ENCODE peak calls at places on chromosomes 4 and X, in seven cellular contexts. One of them, this sample, is unnamed.

GRCh38 chrX:39957816-39958561 is 139.8 kb downstream of the BCOR start:
- DNase-seq in OCI-LY7: no peak
- DNase-seq in right atrium auricular region: no peak
- DNase-seq in naive thymus-derived CD4-positive, alpha-beta T cell: no peak
- DNase-seq in endodermal cell: no peak
- DNase-seq in neural progenitor cell: no peak
- DNase-seq in CD4-positive, alpha-beta memory T cell: no peak
- DNase-seq in this sample: no peak

GRCh38 chr4:82261063-82261462 is 112.7 kb downstream of the HNRNPD start:
- DNase-seq in OCI-LY7: no peak
- DNase-seq in right atrium auricular region: no peak
- DNase-seq in naive thymus-derived CD4-positive, alpha-beta T cell: no peak
- DNase-seq in endodermal cell: no peak
- DNase-seq in neural progenitor cell: no peak
- DNase-seq in CD4-positive, alpha-beta memory T cell: no peak
- DNase-seq in this sample: no peak

GRCh38 chr4:139299536-139299935 is 1.8 kb upstream of the NAA15 start:
- DNase-seq in OCI-LY7: no peak
- DNase-seq in right atrium auricular region: no peak
- DNase-seq in naive thymus-derived CD4-positive, alpha-beta T cell: no peak
- DNase-seq in endodermal cell: no peak
- DNase-seq in neural progenitor cell: no peak
- DNase-seq in CD4-positive, alpha-beta memory T cell: no peak
- DNase-seq in this sample: no peak

GRCh38 chr4:120731561-120731960 is 191.0 kb downstream of the PRDM5 start:
- DNase-seq in OCI-LY7: no peak
- DNase-seq in right atrium auricular region: no peak
- DNase-seq in naive thymus-derived CD4-positive, alpha-beta T cell: no peak
- DNase-seq in endodermal cell: no peak
- DNase-seq in neural progenitor cell: no peak
- DNase-seq in CD4-positive, alpha-beta memory T cell: no peak
- DNase-seq in this sample: no peak

GRCh38 chrX:133444952-133445831 is 29.9 kb upstream of the GPC4 start:
- DNase-seq in OCI-LY7: no peak
- DNase-seq in right atrium auricular region: no peak
- DNase-seq in naive thymus-derived CD4-positive, alpha-beta T cell: no peak
- DNase-seq in endodermal cell: peak; percentile 83
- DNase-seq in neural progenitor cell: peak; percentile 40
- DNase-seq in CD4-positive, alpha-beta memory T cell: no peak
- DNase-seq in this sample: peak; percentile 35

GRCh38 chrX:63754141-63754859 is 30.7 kb downstream of the ARHGEF9 start:
- DNase-seq in OCI-LY7: peak; percentile 32
- DNase-seq in right atrium auricular region: no peak
- DNase-seq in naive thymus-derived CD4-positive, alpha-beta T cell: peak; percentile 39
- DNase-seq in endodermal cell: peak; percentile 41
- DNase-seq in neural progenitor cell: no peak
- DNase-seq in CD4-positive, alpha-beta memory T cell: peak; percentile 42
- DNase-seq in this sample: no peak

GRCh38 chr4:102869569-102870227 is 906 bp downstream of the CISD2 start:
- DNase-seq in OCI-LY7: peak; percentile 13
- DNase-seq in right atrium auricular region: no peak
- DNase-seq in naive thymus-derived CD4-positive, alpha-beta T cell: no peak
- DNase-seq in endodermal cell: no peak
- DNase-seq in neural progenitor cell: no peak
- DNase-seq in CD4-positive, alpha-beta memory T cell: no peak
- DNase-seq in this sample: no peak

GRCh38 chr4:1538096-1538410 is 131.8 kb upstream of the NKX1-1 start:
- DNase-seq in OCI-LY7: no peak
- DNase-seq in right atrium auricular region: no peak
- DNase-seq in naive thymus-derived CD4-positive, alpha-beta T cell: no peak
- DNase-seq in endodermal cell: no peak
- DNase-seq in neural progenitor cell: no peak
- DNase-seq in CD4-positive, alpha-beta memory T cell: no peak
- DNase-seq in this sample: no peak

GRCh38 chrX:101223226-101223625 is 3.6 kb downstream of the DRP2 start:
- DNase-seq in OCI-LY7: no peak
- DNase-seq in right atrium auricular region: no peak
- DNase-seq in naive thymus-derived CD4-positive, alpha-beta T cell: no peak
- DNase-seq in endodermal cell: no peak
- DNase-seq in neural progenitor cell: no peak
- DNase-seq in CD4-positive, alpha-beta memory T cell: no peak
- DNase-seq in this sample: no peak

GRCh38 chr4:105306158-105306781 is 159.6 kb downstream of the TET2 start:
- DNase-seq in OCI-LY7: no peak
- DNase-seq in right atrium auricular region: no peak
- DNase-seq in naive thymus-derived CD4-positive, alpha-beta T cell: no peak
- DNase-seq in endodermal cell: no peak
- DNase-seq in neural progenitor cell: no peak
- DNase-seq in CD4-positive, alpha-beta memory T cell: no peak
- DNase-seq in this sample: no peak

GRCh38 chr4:373062-373839 is 35.6 kb downstream of the ZNF141 start:
- DNase-seq in OCI-LY7: no peak
- DNase-seq in right atrium auricular region: no peak
- DNase-seq in naive thymus-derived CD4-positive, alpha-beta T cell: no peak
- DNase-seq in endodermal cell: no peak
- DNase-seq in neural progenitor cell: no peak
- DNase-seq in CD4-positive, alpha-beta memory T cell: no peak
- DNase-seq in this sample: no peak
- H3K9me3 ChIP-seq in OCI-LY7: peaks cover 80% of the 10 kb centered on the region
- H3K9me3 ChIP-seq in right atrium auricular region: peaks cover 59% of the 10 kb centered on the region
- H3K9me3 ChIP-seq in naive thymus-derived CD4-positive, alpha-beta T cell: peaks cover 42% of the 10 kb centered on the region
- H3K9me3 ChIP-seq in endodermal cell: peaks cover 98% of the 10 kb centered on the region
- H3K9me3 ChIP-seq in neural progenitor cell: peaks cover 88% of the 10 kb centered on the region
- H3K9me3 ChIP-seq in CD4-positive, alpha-beta memory T cell: peaks cover 59% of the 10 kb centered on the region
- H3K9me3 ChIP-seq in this sample: peaks cover 39% of the 10 kb centered on the region

DNA sequence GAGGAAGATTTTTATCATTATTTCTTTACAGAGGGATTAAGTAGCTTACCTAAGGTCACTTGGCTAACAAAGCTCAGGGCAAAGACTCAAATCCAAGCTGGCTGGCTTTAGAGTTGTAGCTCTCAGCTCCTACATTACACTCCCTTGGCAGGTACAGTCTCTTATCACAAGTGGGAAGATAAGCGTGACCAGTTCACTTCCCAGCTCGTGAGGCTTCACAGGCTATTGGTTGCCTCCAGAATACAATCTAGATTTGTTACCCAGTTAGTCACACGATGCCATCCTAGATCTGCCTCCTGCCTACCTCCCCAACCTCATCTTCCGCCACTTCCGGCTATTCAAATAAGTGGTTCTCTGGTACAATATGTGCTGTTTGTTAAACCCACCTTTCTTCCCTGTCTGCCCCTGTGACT is 3.7 kb downstream of the MMRN1 start:
- DNase-seq in OCI-LY7: peak; percentile 27
- DNase-seq in right atrium auricular region: no peak
- DNase-seq in naive thymus-derived CD4-positive, alpha-beta T cell: peak; percentile 9
- DNase-seq in endodermal cell: peak; percentile 77
- DNase-seq in neural progenitor cell: peak; percentile 55
- DNase-seq in CD4-positive, alpha-beta memory T cell: no peak
- DNase-seq in this sample: no peak
- H3K4me1 ChIP-seq in OCI-LY7: peaks cover 21% of the 10 kb centered on the region
- H3K4me1 ChIP-seq in right atrium auricular region: no peaks in the 10 kb centered on the region
- H3K4me1 ChIP-seq in naive thymus-derived CD4-positive, alpha-beta T cell: peaks cover 19% of the 10 kb centered on the region
- H3K4me1 ChIP-seq in endodermal cell: no peaks in the 10 kb centered on the region
- H3K4me1 ChIP-seq in neural progenitor cell: peaks cover 14% of the 10 kb centered on the region
- H3K4me1 ChIP-seq in CD4-positive, alpha-beta memory T cell: peaks cover 24% of the 10 kb centered on the region
- H3K4me1 ChIP-seq in this sample: no peaks in the 10 kb centered on the region

GRCh38 chr4:256492-256891 is 48.8 kb downstream of the ZNF732 start:
- DNase-seq in OCI-LY7: no peak
- DNase-seq in right atrium auricular region: no peak
- DNase-seq in naive thymus-derived CD4-positive, alpha-beta T cell: no peak
- DNase-seq in endodermal cell: no peak
- DNase-seq in neural progenitor cell: no peak
- DNase-seq in CD4-positive, alpha-beta memory T cell: no peak
- DNase-seq in this sample: no peak
- H3K9me3 ChIP-seq in OCI-LY7: peaks cover 64% of the 10 kb centered on the region
- H3K9me3 ChIP-seq in right atrium auricular region: peaks cover 29% of the 10 kb centered on the region
- H3K9me3 ChIP-seq in naive thymus-derived CD4-positive, alpha-beta T cell: peaks cover 12% of the 10 kb centered on the region
- H3K9me3 ChIP-seq in endodermal cell: peaks cover 100% of the 10 kb centered on the region
- H3K9me3 ChIP-seq in neural progenitor cell: peaks cover 67% of the 10 kb centered on the region
- H3K9me3 ChIP-seq in CD4-positive, alpha-beta memory T cell: peaks cover 35% of the 10 kb centered on the region
- H3K9me3 ChIP-seq in this sample: peaks cover 10% of the 10 kb centered on the region

DNA sequence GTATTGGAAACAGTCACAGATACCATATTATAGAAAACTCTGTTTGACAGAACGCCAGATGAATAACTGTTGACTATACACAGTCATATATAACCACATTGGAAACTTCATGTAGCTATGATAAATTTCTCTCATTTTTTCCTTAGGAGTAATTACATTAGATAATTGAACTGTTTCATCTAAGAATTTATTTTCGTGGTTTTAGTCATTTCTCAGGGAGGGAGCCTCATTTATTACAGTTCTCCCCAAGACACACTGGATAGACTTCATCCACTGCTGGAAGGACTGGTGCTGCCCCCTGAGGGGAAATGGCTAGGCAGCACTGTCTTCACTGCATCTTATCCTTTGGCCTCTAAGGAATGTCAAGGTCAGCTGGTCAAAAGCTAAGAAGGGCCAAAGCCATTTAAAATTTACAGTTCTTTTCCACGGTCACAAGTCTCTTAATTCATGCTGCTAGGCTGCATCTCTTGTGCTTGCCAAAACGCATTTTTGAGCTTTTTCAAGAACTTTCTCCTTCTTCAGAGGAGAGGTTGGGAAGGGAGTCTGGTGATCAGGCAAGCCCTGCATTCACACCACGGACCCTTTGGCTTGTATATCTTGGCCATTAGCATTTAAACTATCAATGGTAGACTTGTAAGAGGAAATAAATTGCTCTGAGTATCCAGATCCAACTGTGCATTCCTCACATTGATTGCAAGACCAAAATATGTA is 145.1 kb downstream of the CBR4 start:
- DNase-seq in OCI-LY7: no peak
- DNase-seq in right atrium auricular region: no peak
- DNase-seq in naive thymus-derived CD4-positive, alpha-beta T cell: no peak
- DNase-seq in endodermal cell: peak; percentile 65
- DNase-seq in neural progenitor cell: no peak
- DNase-seq in CD4-positive, alpha-beta memory T cell: no peak
- DNase-seq in this sample: no peak
- H3K4me1 ChIP-seq in OCI-LY7: no peaks in the 10 kb centered on the region
- H3K4me1 ChIP-seq in right atrium auricular region: peaks cover 67% of the 10 kb centered on the region
- H3K4me1 ChIP-seq in naive thymus-derived CD4-positive, alpha-beta T cell: no peaks in the 10 kb centered on the region
- H3K4me1 ChIP-seq in endodermal cell: no peaks in the 10 kb centered on the region
- H3K4me1 ChIP-seq in neural progenitor cell: peaks cover 3% of the 10 kb centered on the region
- H3K4me1 ChIP-seq in CD4-positive, alpha-beta memory T cell: no peaks in the 10 kb centered on the region
- H3K4me1 ChIP-seq in this sample: no peaks in the 10 kb centered on the region

GRCh38 chr4:172740434-172740833 is 428.2 kb upstream of the GALNT7 start:
- DNase-seq in OCI-LY7: no peak
- DNase-seq in right atrium auricular region: no peak
- DNase-seq in naive thymus-derived CD4-positive, alpha-beta T cell: no peak
- DNase-seq in endodermal cell: no peak
- DNase-seq in neural progenitor cell: no peak
- DNase-seq in CD4-positive, alpha-beta memory T cell: no peak
- DNase-seq in this sample: no peak

GRCh38 chr4:172734555-172734954 is 434.1 kb upstream of the GALNT7 start:
- DNase-seq in OCI-LY7: no peak
- DNase-seq in right atrium auricular region: no peak
- DNase-seq in naive thymus-derived CD4-positive, alpha-beta T cell: no peak
- DNase-seq in endodermal cell: no peak
- DNase-seq in neural progenitor cell: no peak
- DNase-seq in CD4-positive, alpha-beta memory T cell: no peak
- DNase-seq in this sample: no peak

GRCh38 chr4:172736046-172736445 is 432.6 kb upstream of the GALNT7 start:
- DNase-seq in OCI-LY7: peak; percentile 2
- DNase-seq in right atrium auricular region: no peak
- DNase-seq in naive thymus-derived CD4-positive, alpha-beta T cell: no peak
- DNase-seq in endodermal cell: no peak
- DNase-seq in neural progenitor cell: no peak
- DNase-seq in CD4-positive, alpha-beta memory T cell: no peak
- DNase-seq in this sample: no peak
- H3K9me3 ChIP-seq in OCI-LY7: no peaks in the 10 kb centered on the region
- H3K9me3 ChIP-seq in right atrium auricular region: no peaks in the 10 kb centered on the region
- H3K9me3 ChIP-seq in naive thymus-derived CD4-positive, alpha-beta T cell: no peaks in the 10 kb centered on the region
- H3K9me3 ChIP-seq in endodermal cell: peaks cover 56% of the 10 kb centered on the region
- H3K9me3 ChIP-seq in neural progenitor cell: peaks cover 11% of the 10 kb centered on the region
- H3K9me3 ChIP-seq in CD4-positive, alpha-beta memory T cell: peaks cover 7% of the 10 kb centered on the region
- H3K9me3 ChIP-seq in this sample: no peaks in the 10 kb centered on the region

GRCh38 chr4:158877069-158877468 is 108.2 kb downstream of the FNIP2 start:
- DNase-seq in OCI-LY7: no peak
- DNase-seq in right atrium auricular region: no peak
- DNase-seq in naive thymus-derived CD4-positive, alpha-beta T cell: no peak
- DNase-seq in endodermal cell: no peak
- DNase-seq in neural progenitor cell: no peak
- DNase-seq in CD4-positive, alpha-beta memory T cell: no peak
- DNase-seq in this sample: no peak

GRCh38 chr4:158873795-158874359 is 105.1 kb downstream of the FNIP2 start:
- DNase-seq in OCI-LY7: no peak
- DNase-seq in right atrium auricular region: no peak
- DNase-seq in naive thymus-derived CD4-positive, alpha-beta T cell: no peak
- DNase-seq in endodermal cell: no peak
- DNase-seq in neural progenitor cell: no peak
- DNase-seq in CD4-positive, alpha-beta memory T cell: no peak
- DNase-seq in this sample: no peak

GRCh38 chr4:158871050-158871724 is 102.4 kb downstream of the FNIP2 start:
- DNase-seq in OCI-LY7: peak; percentile 21
- DNase-seq in right atrium auricular region: no peak
- DNase-seq in naive thymus-derived CD4-positive, alpha-beta T cell: no peak
- DNase-seq in endodermal cell: no peak
- DNase-seq in neural progenitor cell: no peak
- DNase-seq in CD4-positive, alpha-beta memory T cell: no peak
- DNase-seq in this sample: no peak

GRCh38 chr4:158875026-158875425 is 106.2 kb downstream of the FNIP2 start:
- DNase-seq in OCI-LY7: no peak
- DNase-seq in right atrium auricular region: no peak
- DNase-seq in naive thymus-derived CD4-positive, alpha-beta T cell: no peak
- DNase-seq in endodermal cell: no peak
- DNase-seq in neural progenitor cell: no peak
- DNase-seq in CD4-positive, alpha-beta memory T cell: no peak
- DNase-seq in this sample: no peak

GRCh38 chr4:158875455-158875854 is 106.6 kb downstream of the FNIP2 start:
- DNase-seq in OCI-LY7: no peak
- DNase-seq in right atrium auricular region: no peak
- DNase-seq in naive thymus-derived CD4-positive, alpha-beta T cell: no peak
- DNase-seq in endodermal cell: no peak
- DNase-seq in neural progenitor cell: no peak
- DNase-seq in CD4-positive, alpha-beta memory T cell: no peak
- DNase-seq in this sample: no peak
- H3K4me1 ChIP-seq in OCI-LY7: peaks cover 11% of the 10 kb centered on the region
- H3K4me1 ChIP-seq in right atrium auricular region: peaks cover 11% of the 10 kb centered on the region
- H3K4me1 ChIP-seq in naive thymus-derived CD4-positive, alpha-beta T cell: no peaks in the 10 kb centered on the region
- H3K4me1 ChIP-seq in endodermal cell: no peaks in the 10 kb centered on the region
- H3K4me1 ChIP-seq in neural progenitor cell: peaks cover 9% of the 10 kb centered on the region
- H3K4me1 ChIP-seq in CD4-positive, alpha-beta memory T cell: no peaks in the 10 kb centered on the region
- H3K4me1 ChIP-seq in this sample: peaks cover 3% of the 10 kb centered on the region

This sample was measured in pancreas.